ENCODE peak calls at places on chromosomes 5 and 9, in ten cellular contexts. N is colonic mucosa; J is neuronal stem cell; G is stimulated activated CD8-positive, alpha-beta memory T cell treated with anti-CD3 and anti-CD28 coated beads, Interleukin-12 subunit alpha, Interleukin-12 subunit beta, amount 100 ng/mL, for 1 hour; Y is choroid plexus epithelial cell; T is HTR-8/SVneo; H is PC-9; U is RCC 7860; K is iris pigment epithelial cell; O is cardiac fibroblast. Q is an unnamed sample.

GRCh38 chr9:135146766-135147472 is 59.5 kb downstream of the OLFM1 start:
- DNase-seq in N (no peak), J (no peak), G (no peak), Y (no peak), T (no peak), H (no peak), U (no peak), K (no peak), O (no peak), Q (no peak)

GRCh38 chr9:133619791-133620190 is 10.6 kb upstream of the FAM163B start:
- DNase-seq in N (no peak), J (no peak), G (peak), Y (peak), T (no peak), H (no peak), U (peak), K (no peak), O (no peak), Q (no peak)

GRCh38 chr5:94618029-94618492 is 343 bp downstream of the KIAA0825 start:
- DNase-seq in N (peak), J (no peak), G (peak), Y (peak), T (peak), H (peak), U (peak), K (peak), O (peak), Q (no peak)

GRCh38 chr5:121573844-121574243 is 277.8 kb upstream of the FTMT start:
- DNase-seq in N (no peak), J (no peak), G (no peak), Y (no peak), T (no peak), H (no peak), U (no peak), K (no peak), O (no peak), Q (no peak)

GRCh38 chr5:103472820-103473219 is 89.8 kb downstream of the NUDT12 start:
- DNase-seq in N (no peak), J (no peak), G (no peak), Y (peak), T (no peak), H (no peak), U (peak), K (peak), O (peak), Q (no peak)

GRCh38 chr9:110058304-110058953 is 149.5 kb downstream of the C9orf152 start:
- DNase-seq in N (peak), J (no peak), G (no peak), Y (peak), T (peak), H (peak), U (peak), K (peak), O (peak), Q (no peak)

GRCh38 chr5:72034710-72035109 is 72.6 kb upstream of the MAP1B start:
- DNase-seq in N (no peak), J (no peak), G (no peak), Y (no peak), T (no peak), H (no peak), U (no peak), K (no peak), O (no peak), Q (no peak)

GRCh38 chr9:112605963-112606699 is 111.8 kb downstream of the INIP start:
- DNase-seq in N (no peak), J (no peak), G (no peak), Y (no peak), T (no peak), H (no peak), U (no peak), K (no peak), O (no peak), Q (no peak)

GRCh38 chr9:137241490-137242328 is 622 bp downstream of the TUBB4B start:
- DNase-seq in N (peak), J (no peak), G (peak), Y (no peak), T (peak), H (peak), U (no peak), K (peak), O (peak), Q (no peak)

Q was measured in skeletal muscle cell.